ENCODE peak calls at places on chromosomes 13 and 19, in seven cellular contexts. Z is tibial nerve, E is NB4, Q is small intestine, I is fibroblast of villous mesenchyme, J is heart right ventricle, Y is nephron progenitor cell. N is an unnamed sample.

GRCh38 chr19:17553256-17553655 is 2.2 kb upstream of the COLGALT1 start:
- DNase-seq in Z (peak), Q (no peak), J (peak), Y (no peak), I (peak), E (peak), N (no peak)

GRCh38 chr13:112842343-112842856 is 126.6 kb upstream of the MCF2L start:
- DNase-seq in Z (peak), J (peak), I (peak), Y (peak), Q (no peak), E (no peak), N (peak)

GRCh38 chr19:44909775-44910174 is 4.2 kb downstream of the APOE start:
- DNase-seq in Q (no peak), Y (no peak), I (no peak), Z (no peak), J (no peak), E (no peak), N (no peak)

GRCh38 chr19:23823952-23824389 is 65.3 kb upstream of the ZNF681 start:
- DNase-seq in Z (no peak), Q (peak), I (no peak), Y (no peak), J (no peak), E (peak), N (no peak)

GRCh38 chr19:53865918-53866696 is 1.6 kb upstream of the MYADM start:
- DNase-seq in Q (peak), Y (peak), Z (peak), E (peak), I (peak), J (peak), N (no peak)

GRCh38 chr19:29105629-29106352 is 107.2 kb downstream of the UQCRFS1 start:
- DNase-seq in J (no peak), Y (no peak), Z (no peak), Q (no peak), E (no peak), I (no peak), N (no peak)

GRCh38 chr13:71240906-71241305 is 626.1 kb downstream of the DACH1 start:
- DNase-seq in Y (no peak), E (peak), Z (no peak), I (peak), Q (no peak), J (no peak), N (no peak)

GRCh38 chr13:112710855-112711527 is 21.2 kb downstream of the ATP11A start:
- DNase-seq in J (no peak), I (no peak), Z (no peak), Y (no peak), E (peak), Q (no peak), N (no peak)

GRCh38 chr19:18295034-18295451 is 13.6 kb upstream of the JUND start:
- DNase-seq in Z (no peak), Y (no peak), Q (no peak), E (no peak), J (no peak), I (no peak), N (no peak)

GRCh38 chr13:71115301-71115700 is 751.7 kb downstream of the DACH1 start:
- DNase-seq in I (no peak), Y (no peak), E (no peak), Q (no peak), Z (no peak), J (no peak), N (no peak)

GRCh38 chr13:26920614-26921355 is 160.2 kb upstream of the GPR12 start:
- DNase-seq in Z (no peak), I (no peak), E (no peak), J (no peak), Q (no peak), Y (no peak), N (no peak)

N was measured in GM19239.